ENCODE peak calls at places on chromosomes 2 and 18, in eight cellular contexts. N is SK-N-SH, I is transverse colon, D is H1, U is K562, X is tibial nerve, A is ovary, Y is stomach. S is an unnamed sample. For H3K36me3, the result is how much of the 10 kb centered on the place peaks cover.

GRCh38 chr18:74896390-74896991 is 298.8 kb downstream of the ZNF407 start:
- DNase-seq in I (peak), U (no peak), X (no peak), D (peak), Y (peak), N (peak), A (no peak), S (no peak)

GRCh38 chr2:143440619-143441018 is 311.4 kb downstream of the ARHGAP15 start:
- DNase-seq in D (no peak), A (no peak), U (no peak), X (no peak), Y (no peak), N (no peak), I (no peak), S (no peak)

GRCh38 chr2:115105966-115106365 is 663.5 kb downstream of the DPP10 start:
- DNase-seq in X (no peak), U (no peak), A (no peak), I (no peak), D (no peak), Y (no peak), N (no peak), S (no peak)

GRCh38 chr2:1742300-1742679 is 2.0 kb downstream of the PXDN start:
- DNase-seq in X (no peak), A (peak), Y (no peak), U (no peak), D (no peak), I (no peak), N (peak), S (no peak)

GRCh38 chr18:57428221-57429150 is 6.7 kb upstream of the ONECUT2 start:
- DNase-seq in X (no peak), U (no peak), I (no peak), D (peak), Y (no peak), N (no peak), A (no peak), S (no peak)

GRCh38 chr2:64770781-64771334 is 117.1 kb upstream of the SERTAD2 start:
- DNase-seq in U (no peak), D (no peak), X (peak), I (peak), N (no peak), Y (no peak), A (peak), S (peak)

GRCh38 chr2:180662555-180662954 is 317.9 kb upstream of the UBE2E3 start:
- DNase-seq in I (no peak), D (no peak), X (no peak), N (no peak), Y (no peak), U (no peak), A (no peak), S (no peak)

GRCh38 chr2:125745514-125745913 is 910.4 kb upstream of the GYPC start:
- DNase-seq in X (no peak), D (peak), Y (no peak), A (no peak), I (peak), N (peak), U (no peak), S (no peak)

GRCh38 chr18:67428805-67429204 is 87.7 kb downstream of the DSEL start:
- DNase-seq in N (no peak), Y (no peak), I (no peak), D (no peak), X (no peak), U (no peak), A (no peak), S (no peak)

GRCh38 chr2:4898706-4899105 is 793.5 kb upstream of the SOX11 start:
- DNase-seq in U (no peak), N (no peak), D (no peak), Y (no peak), I (no peak), X (no peak), A (no peak), S (no peak)

GRCh38 chr2:3354986-3355385 is 22.6 kb downstream of the EIPR1 start:
- DNase-seq in I (no peak), X (no peak), N (no peak), A (no peak), U (no peak), D (no peak), Y (no peak), S (no peak)

GRCh38 chr2:3078684-3079083 is 298.9 kb downstream of the EIPR1 start:
- DNase-seq in N (no peak), X (no peak), Y (no peak), A (no peak), I (no peak), D (no peak), U (no peak), S (no peak)

GRCh38 chr2:240134466-240134865 is 1.6 kb downstream of the COPS9 start:
- DNase-seq in U (no peak), Y (no peak), X (no peak), I (no peak), D (no peak), A (peak), N (no peak), S (peak)

GRCh38 chr2:236618370-236618769 is 48.7 kb downstream of the ACKR3 start:
- DNase-seq in X (no peak), U (no peak), N (no peak), Y (no peak), I (no peak), D (no peak), A (no peak), S (no peak)

GRCh38 chr18:59621027-59621426 is 76.2 kb downstream of the CCBE1 start:
- DNase-seq in I (no peak), X (no peak), D (peak), U (no peak), A (no peak), N (no peak), Y (no peak), S (no peak)

GRCh38 chr18:34548120-34548972 is 161.8 kb upstream of the DTNA start:
- DNase-seq in X (no peak), U (no peak), A (no peak), Y (no peak), N (no peak), D (no peak), I (no peak), S (no peak)

GRCh38 chr2:55618649-55619055 is 1.2 kb upstream of the PPP4R3B start:
- DNase-seq in Y (peak), I (peak), U (peak), D (peak), N (peak), X (peak), A (peak), S (peak)

GRCh38 chr2:161090401-161090800 is 69.8 kb upstream of the TANK start:
- DNase-seq in N (no peak), I (peak), A (no peak), D (no peak), X (no peak), Y (peak), U (no peak), S (no peak)

GRCh38 chr18:45775241-45775676 is 50.2 kb upstream of the SIGLEC15 start:
- DNase-seq in D (peak), N (peak), Y (peak), I (peak), X (peak), U (peak), A (peak), S (peak)

GRCh38 chr2:24948506-24948905 is 23.2 kb downstream of the DNAJC27 start:
- DNase-seq in U (no peak), A (no peak), Y (no peak), D (no peak), X (no peak), I (no peak), N (no peak), S (no peak)

GRCh38 chr2:120346034-120346666 is at the start of gene INHBB:
- DNase-seq in X (no peak), I (peak), D (no peak), N (peak), Y (no peak), A (peak), U (no peak), S (no peak)

GRCh38 chr2:236746833-236747232 is 177.2 kb downstream of the ACKR3 start:
- DNase-seq in N (no peak), A (no peak), D (no peak), Y (no peak), X (no peak), I (no peak), U (no peak), S (no peak)

GRCh38 chr2:78535395-78535794 is 490.1 kb upstream of the REG3G start:
- DNase-seq in X (no peak), N (no peak), D (no peak), I (no peak), Y (no peak), U (no peak), A (no peak), S (no peak)

GRCh38 chr18:45127395-45127794 is 446.7 kb downstream of the SETBP1 start:
- DNase-seq in X (no peak), I (no peak), D (no peak), A (no peak), N (no peak), Y (no peak), U (no peak), S (no peak)

GRCh38 chr2:176414641-176415040 is 145.4 kb downstream of the MTX2 start:
- DNase-seq in I (no peak), D (no peak), A (no peak), Y (no peak), X (no peak), U (no peak), N (no peak), S (no peak)

GRCh38 chr2:216057688-216058193 is 23.9 kb downstream of the PECR start:
- DNase-seq in X (no peak), Y (peak), D (no peak), N (no peak), I (peak), U (no peak), A (no peak), S (no peak)

GRCh38 chr2:126436411-126436810 is 219.5 kb upstream of the GYPC start:
- DNase-seq in Y (no peak), A (no peak), D (no peak), U (no peak), N (no peak), X (no peak), I (no peak), S (no peak)

GRCh38 chr2:175837046-175837445 is 165.0 kb downstream of the LNPK start:
- DNase-seq in N (no peak), U (no peak), I (no peak), D (no peak), A (peak), X (no peak), Y (no peak), S (no peak)

GRCh38 chr2:239892480-239893235 is 132.5 kb downstream of the NDUFA10 start:
- DNase-seq in D (peak), I (no peak), U (no peak), Y (peak), A (no peak), N (no peak), X (no peak), S (peak)

GRCh38 chr2:86675611-86676015 is 44.5 kb upstream of the RMND5A start:
- DNase-seq in A (no peak), I (peak), X (no peak), N (no peak), D (no peak), U (no peak), Y (peak), S (no peak)

GRCh38 chr18:48542513-48543181 is 3.8 kb downstream of the CTIF start:
- DNase-seq in N (no peak), X (no peak), I (no peak), A (no peak), Y (no peak), D (peak), U (peak), S (no peak)

GRCh38 chr2:120253021-120253882 is 600 bp downstream of the RALB start:
- DNase-seq in Y (peak), A (peak), U (peak), X (peak), D (peak), N (peak), I (peak), S (peak)

GRCh38 chr2:186422226-186422625 is 63.8 kb upstream of the ZC3H15 start:
- DNase-seq in A (peak), X (no peak), Y (no peak), N (no peak), I (no peak), D (no peak), U (no peak), S (no peak)

GRCh38 chr2:120486946-120487345 is 141.0 kb downstream of the INHBB start:
- DNase-seq in N (no peak), I (no peak), U (no peak), A (no peak), D (no peak), Y (no peak), X (no peak), S (no peak)

GRCh38 chr2:37306024-37306423 is 18.6 kb downstream of the PRKD3 start:
- DNase-seq in I (peak), N (no peak), U (no peak), Y (no peak), X (no peak), D (no peak), A (no peak), S (no peak)

GRCh38 chr2:24297663-24298062 is 62.7 kb downstream of the ITSN2 start:
- DNase-seq in I (no peak), A (no peak), Y (no peak), U (no peak), D (no peak), N (no peak), X (no peak), S (no peak)

GRCh38 chr2:221042926-221043325 is 529.2 kb downstream of the EPHA4 start:
- DNase-seq in U (no peak), D (no peak), I (no peak), X (no peak), N (no peak), Y (no peak), A (no peak), S (no peak)

GRCh38 chr18:22939649-22940048 is 6.5 kb downstream of the RBBP8 start:
- DNase-seq in D (no peak), U (no peak), X (no peak), A (no peak), I (no peak), N (no peak), Y (no peak), S (no peak)
- H3K36me3 ChIP-seq in D (under half), U (half or more), X (under half), A (under half), I (under half), N (under half), Y (under half), S (under half)

DNA sequence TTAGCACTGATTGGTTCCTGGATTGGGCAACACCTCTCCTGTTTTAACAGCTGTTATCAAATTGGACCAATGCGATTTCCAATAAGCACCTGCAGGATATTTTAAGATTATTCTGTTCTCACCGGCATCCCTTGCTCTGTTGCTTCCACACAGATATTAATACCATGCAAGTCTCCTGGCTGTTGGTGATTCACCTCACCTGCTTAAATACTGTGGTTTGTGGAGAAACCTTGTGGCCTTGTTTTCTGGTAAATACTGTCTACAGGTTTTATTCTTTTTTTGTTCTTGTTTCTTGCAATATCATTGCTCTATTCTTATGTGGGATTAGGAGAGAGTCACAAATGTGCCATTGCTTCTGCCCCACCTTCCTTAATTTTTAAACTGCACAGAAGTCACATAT is 448.1 kb upstream of the NXPH2 start:
- DNase-seq in A (no peak), X (no peak), I (no peak), U (no peak), Y (no peak), D (no peak), N (no peak), S (no peak)
- TF ChIP-seq EP300 in A (no peak), X (no peak), I (no peak), U (no peak), Y (no peak), D (no peak), N (no peak), S (no peak)

DNA sequence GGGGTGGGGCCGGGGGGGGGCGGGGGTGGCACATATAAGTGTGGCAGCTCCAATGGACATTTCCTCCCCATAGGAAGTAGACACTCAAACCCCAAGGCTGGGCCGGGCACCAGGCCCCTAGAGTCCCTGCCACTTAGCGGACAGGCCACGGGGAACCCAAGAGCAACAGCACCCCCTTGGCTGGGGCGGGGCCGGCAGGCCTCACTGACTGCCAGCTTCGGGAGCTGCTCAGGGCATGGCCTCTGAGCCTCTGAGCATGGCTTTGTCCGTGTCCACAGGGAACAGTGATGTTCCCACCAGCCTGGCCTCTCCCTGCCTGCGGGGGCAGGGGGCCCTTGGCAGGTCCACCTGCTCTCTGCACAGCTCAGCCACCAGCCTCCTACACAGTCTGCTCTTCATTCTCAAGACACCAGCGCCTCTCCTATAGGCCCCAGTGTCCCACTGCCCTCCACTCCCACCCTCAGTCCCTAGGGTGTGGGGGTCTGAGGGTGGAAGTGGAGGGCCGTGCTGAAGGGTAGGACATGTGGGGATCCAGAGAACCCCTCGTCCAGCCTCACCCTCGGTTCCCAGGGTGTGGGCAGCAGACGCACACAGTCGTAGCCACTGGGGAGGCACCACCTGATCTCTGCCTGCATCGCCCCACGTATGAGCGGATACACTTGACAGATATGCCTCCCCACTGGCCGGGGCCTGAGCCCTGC is 106.7 kb downstream of the FAM210A start:
- DNase-seq in I (no peak), Y (no peak), X (no peak), U (no peak), A (no peak), D (no peak), N (no peak), S (no peak)
- H3K36me3 ChIP-seq in I (under half), Y (under half), X (under half), U (under half), A (under half), D (under half), N (under half), S (under half)

GRCh38 chr2:105924271-105924670 is 179.6 kb downstream of the NCK2 start:
- DNase-seq in I (no peak), Y (no peak), D (no peak), X (no peak), N (no peak), U (no peak), A (no peak), S (no peak)

GRCh38 chr2:105917688-105918087 is 173.0 kb downstream of the NCK2 start:
- DNase-seq in N (no peak), I (no peak), U (no peak), Y (no peak), A (no peak), D (no peak), X (no peak), S (no peak)

GRCh38 chr2:105919191-105919811 is 174.6 kb downstream of the NCK2 start:
- DNase-seq in X (peak), U (no peak), A (no peak), D (no peak), Y (peak), N (no peak), I (peak), S (peak)

GRCh38 chr2:105917216-105917615 is 172.5 kb downstream of the NCK2 start:
- DNase-seq in Y (no peak), U (no peak), D (no peak), N (no peak), I (no peak), X (no peak), A (no peak), S (no peak)

DNA sequence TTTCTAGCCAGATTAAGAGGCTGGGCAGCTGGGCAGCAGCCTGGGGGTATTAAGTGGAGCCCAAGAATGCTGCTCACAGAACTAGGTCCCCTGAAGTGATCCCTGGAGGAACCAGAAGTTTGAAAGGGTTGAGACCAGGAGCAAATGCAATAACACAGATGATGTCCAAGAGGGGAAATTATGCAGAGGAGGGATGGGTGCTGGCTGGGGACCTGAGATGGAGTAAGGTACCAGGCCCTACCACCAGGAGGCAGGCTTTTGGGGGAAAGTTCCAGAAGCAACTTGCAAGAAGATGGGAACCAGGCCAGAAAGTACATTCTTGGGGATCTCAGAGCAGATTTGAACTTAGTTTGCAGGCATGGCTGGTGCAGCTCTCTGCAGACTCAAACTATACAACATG is 175.1 kb downstream of the NCK2 start:
- DNase-seq in I (peak), A (no peak), X (no peak), Y (no peak), D (peak), N (no peak), U (peak), S (no peak)
- TF ChIP-seq EP300 in I (no peak), A (no peak), X (no peak), Y (no peak), D (no peak), N (no peak), U (no peak), S (no peak)

GRCh38 chr2:113283704-113284284 is 5.1 kb upstream of the PAX8 start:
- DNase-seq in I (peak), A (peak), D (no peak), N (no peak), U (no peak), Y (peak), X (no peak), S (peak)
- H3K36me3 ChIP-seq in I (under half), A (under half), D (under half), N (under half), U (under half), Y (under half), X (under half), S (under half)